ENCODE peak calls at places on chromosomes 13 and 19, in five cellular contexts. F, G, U, W and X are unnamed samples. For H3K36me3, the result is how much of the 10 kb centered on the place peaks cover.

GRCh38 chr13:75357576-75358295 is 124.2 kb downstream of the TBC1D4 start:
- DNase-seq in F (no peak), G (no peak), U (peak), W (peak), X (no peak)

GRCh38 chr19:48044561-48044960 is 682 bp upstream of the CABP5 start:
- DNase-seq in F (no peak), W (no peak), G (no peak), U (no peak), X (no peak)

GRCh38 chr13:76812971-76813691 is 73.1 kb downstream of the KCTD12 start:
- DNase-seq in U (no peak), F (no peak), W (no peak), G (peak), X (no peak)

GRCh38 chr19:16603090-16603489 is 24.9 kb downstream of the MED26 start:
- DNase-seq in W (no peak), F (no peak), G (no peak), U (no peak), X (no peak)

GRCh38 chr19:6718741-6719539 is 1.5 kb downstream of the C3 start:
- DNase-seq in F (no peak), W (peak), U (peak), G (peak), X (no peak)

GRCh38 chr19:33418871-33419762 is 45.6 kb downstream of the CEBPG start:
- DNase-seq in G (no peak), W (no peak), U (no peak), F (no peak), X (no peak)

GRCh38 chr13:77038907-77039470 is 12.0 kb upstream of the FBXL3 start:
- DNase-seq in G (no peak), U (no peak), F (no peak), W (no peak), X (no peak)

GRCh38 chr13:23350009-23350408 is 83.5 kb downstream of the SACS start:
- DNase-seq in W (no peak), U (no peak), F (no peak), G (no peak), X (no peak)

DNA sequence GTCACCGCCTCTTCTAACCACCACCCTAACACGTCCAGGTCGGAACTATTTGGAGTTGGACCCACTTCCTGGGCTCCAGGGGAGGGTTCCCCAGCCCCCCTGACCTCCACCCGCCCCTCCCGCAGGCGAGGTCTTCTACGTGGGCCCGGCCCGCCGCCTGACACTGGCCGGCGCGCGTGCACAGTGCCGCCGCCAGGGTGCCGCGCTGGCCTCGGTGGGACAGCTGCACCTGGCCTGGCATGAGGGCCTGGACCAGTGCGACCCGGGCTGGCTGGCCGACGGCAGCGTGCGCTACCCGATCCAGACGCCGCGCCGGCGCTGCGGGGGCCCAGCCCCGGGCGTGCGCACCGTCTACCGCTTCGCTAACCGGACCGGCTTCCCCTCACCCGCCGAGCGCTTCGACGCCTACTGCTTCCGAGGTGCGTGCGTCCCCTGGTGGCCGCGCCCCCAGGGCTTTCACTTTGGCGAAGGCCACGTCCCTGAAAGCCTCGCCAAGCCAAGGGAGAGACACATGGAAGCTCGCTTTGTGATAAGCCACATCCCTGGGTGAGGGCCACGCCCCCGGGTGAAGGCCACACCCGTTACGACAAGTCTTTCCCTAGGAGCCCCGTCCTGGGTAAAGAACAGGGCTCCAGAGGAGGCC is 13.2 kb downstream of the NCAN start:
- DNase-seq in F (peak), U (peak), G (peak), W (peak), X (no peak)
- H3K4me3 ChIP-seq in F (peak), U (peak), G (peak), W (no peak), X (peak)

GRCh38 chr19:44723952-44724319 is 24.6 kb upstream of the BCL3 start:
- DNase-seq in W (peak), G (peak), F (peak), U (peak), X (peak)

GRCh38 chr19:44722131-44723121 is 23.5 kb downstream of the CEACAM16 start:
- DNase-seq in W (no peak), F (no peak), U (no peak), G (no peak), X (no peak)

GRCh38 chr19:44725684-44726083 is 22.8 kb upstream of the BCL3 start:
- DNase-seq in W (no peak), U (no peak), G (no peak), F (no peak), X (no peak)

GRCh38 chr19:44725251-44725650 is 23.3 kb upstream of the BCL3 start:
- DNase-seq in W (no peak), U (no peak), G (no peak), F (peak), X (no peak)

DNA sequence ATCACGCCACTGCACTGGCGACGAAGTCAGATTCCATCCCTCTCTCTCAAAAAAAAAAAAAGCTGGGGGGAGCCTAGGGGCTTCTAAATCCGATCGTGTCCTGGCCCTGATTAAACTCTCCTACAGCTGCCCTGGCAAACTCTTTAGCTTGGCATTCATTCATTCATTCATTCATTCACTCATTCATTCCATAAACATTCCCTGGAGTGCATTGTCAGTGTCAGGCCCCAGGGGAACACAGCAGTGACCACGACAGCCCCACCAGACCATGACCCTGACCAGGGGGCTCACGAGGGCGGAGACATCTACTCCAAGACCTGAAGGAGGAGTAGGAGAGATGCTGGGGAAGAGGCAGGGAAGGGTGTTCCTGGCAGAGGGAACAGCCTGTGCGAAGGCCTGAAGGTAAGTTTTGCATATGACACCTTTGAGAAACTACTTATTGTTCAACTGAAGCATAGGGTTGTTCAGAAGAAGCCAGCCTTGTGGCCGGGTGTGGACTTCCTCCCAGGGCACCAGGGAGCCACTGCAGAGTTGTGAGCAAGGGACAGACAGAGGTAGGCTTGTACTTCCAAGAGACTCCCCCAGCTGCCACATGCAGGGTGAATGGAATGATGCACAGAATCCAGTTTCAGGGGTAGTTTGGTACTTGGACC is 24.5 kb downstream of the CEACAM16 start:
- DNase-seq in G (no peak), W (no peak), U (no peak), F (no peak), X (no peak)
- H3K36me3 ChIP-seq in G (under half), W (under half), U (under half), F (under half), X (under half)

GRCh38 chr19:15468675-15469512 is 4.5 kb upstream of the RASAL3 start:
- DNase-seq in F (no peak), U (no peak), W (no peak), G (no peak), X (no peak)
- H3K27ac ChIP-seq in F (no peak), U (no peak), W (no peak), G (no peak), X (no peak)

GRCh38 chr13:20121154-20121515 is 39.7 kb downstream of the GJA3 start:
- DNase-seq in W (no peak), F (no peak), G (no peak), U (no peak), X (no peak)

GRCh38 chr13:20114066-20114465 is 46.8 kb downstream of the GJA3 start:
- DNase-seq in G (no peak), U (no peak), W (no peak), F (no peak), X (no peak)

GRCh38 chr13:20119960-20120359 is 40.9 kb downstream of the GJA3 start:
- DNase-seq in U (no peak), G (no peak), W (no peak), F (no peak), X (no peak)

GRCh38 chr13:20116213-20116612 is 44.6 kb downstream of the GJA3 start:
- DNase-seq in W (no peak), G (no peak), F (no peak), U (no peak), X (no peak)

DNA sequence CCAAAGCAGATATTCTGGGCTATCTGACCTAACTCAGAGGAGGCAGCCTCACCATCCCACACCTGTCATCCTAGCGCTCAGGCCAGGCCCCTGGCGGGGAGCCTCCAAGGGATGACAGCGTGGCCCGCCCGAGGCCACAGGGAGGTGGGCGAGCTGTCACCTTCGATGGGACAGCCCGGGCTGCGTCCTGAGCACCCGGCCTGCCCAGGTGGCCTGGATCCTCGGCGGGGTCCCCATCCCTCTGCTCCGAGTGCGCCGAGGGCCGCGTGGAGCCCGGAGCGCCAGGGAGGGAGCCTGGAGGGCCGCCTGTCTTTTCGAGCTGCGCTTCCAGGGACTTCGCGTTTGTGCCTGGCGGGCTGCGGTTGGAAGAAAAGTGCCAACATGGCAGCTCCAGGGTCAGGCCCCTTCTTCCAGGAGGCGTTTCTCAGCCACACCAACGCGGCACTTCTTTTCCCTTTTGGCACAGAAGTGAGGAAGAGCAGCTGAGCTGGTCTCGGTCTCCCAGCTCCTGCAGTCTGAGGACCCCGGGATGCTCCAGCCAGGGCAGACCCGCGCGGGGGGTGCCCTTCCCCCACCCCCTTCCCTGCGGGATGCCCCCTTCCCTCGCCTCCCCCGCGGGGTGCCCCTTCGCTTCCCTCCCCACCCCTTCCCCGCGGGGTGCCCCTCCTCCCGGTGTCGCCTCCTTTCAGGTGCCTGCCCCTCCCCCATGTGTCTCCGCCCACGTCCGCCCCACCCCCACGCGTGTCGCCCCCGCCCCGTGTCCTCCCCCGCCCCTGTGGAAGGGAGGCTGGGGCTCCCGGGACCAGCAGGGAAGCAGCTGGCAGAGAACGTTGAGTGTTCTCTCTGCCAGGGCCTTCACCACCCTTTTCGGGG is 42.3 kb downstream of the GJA3 start:
- DNase-seq in F (peak), U (no peak), G (peak), W (peak), X (no peak)
- H3K4me3 ChIP-seq in F (peak), U (peak), G (peak), W (peak), X (peak)

GRCh38 chr19:2039082-2039958 is 11.7 kb downstream of the MKNK2 start:
- DNase-seq in G (peak), U (no peak), W (no peak), F (no peak), X (no peak)

GRCh38 chr19:2039959-2040646 is 10.9 kb downstream of the MKNK2 start:
- DNase-seq in G (peak), F (no peak), U (no peak), W (no peak), X (no peak)

GRCh38 chr19:2041436-2041685 is 9.7 kb downstream of the MKNK2 start:
- DNase-seq in W (no peak), U (no peak), F (no peak), G (no peak), X (no peak)

GRCh38 chr19:2041686-2042484 is 9.2 kb downstream of the MKNK2 start:
- DNase-seq in W (peak), G (peak), U (peak), F (peak), X (peak)

GRCh38 chr19:2040647-2041435 is 10.2 kb downstream of the MKNK2 start:
- DNase-seq in G (peak), U (no peak), F (no peak), W (no peak), X (no peak)
- H3K36me3 ChIP-seq in G (under half), U (under half), F (half or more), W (half or more), X (half or more)

DNA sequence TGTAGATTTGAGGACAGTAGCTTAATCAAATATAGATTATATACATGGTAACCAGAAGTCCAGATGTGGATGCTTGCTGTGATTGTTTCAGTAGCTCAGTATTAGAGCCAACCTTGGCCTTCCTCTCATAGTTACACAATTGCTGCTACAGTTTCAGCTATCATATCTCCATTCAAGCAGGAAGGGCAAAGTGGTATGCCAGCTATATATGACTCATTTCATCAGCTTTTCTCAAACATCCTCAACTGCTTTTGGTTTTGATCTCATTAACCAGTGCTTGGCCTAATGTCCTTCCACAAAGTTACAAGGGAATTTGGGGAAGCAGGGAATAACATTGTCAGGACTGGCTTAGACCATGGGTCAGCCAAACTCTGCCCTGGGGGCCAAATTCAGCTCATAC is 73.0 kb upstream of the MAB21L1 start:
- DNase-seq in W (no peak), F (no peak), G (no peak), U (peak), X (no peak)
- H3K27ac ChIP-seq in W (no peak), F (no peak), G (no peak), U (no peak), X (no peak)

GRCh38 chr13:66159526-66159925 is 1070.6 kb downstream of the PCDH9 start:
- DNase-seq in U (no peak), G (no peak), W (no peak), F (no peak), X (no peak)
- H3K4me3 ChIP-seq in U (no peak), G (no peak), W (no peak), F (no peak), X (no peak)

GRCh38 chr19:329876-330275 is 14.7 kb downstream of the MIER2 start:
- DNase-seq in W (no peak), U (no peak), F (no peak), G (no peak), X (no peak)
- H3K36me3 ChIP-seq in W (half or more), U (under half), F (half or more), G (under half), X (half or more)